ENCODE peak calls at places on chromosome 15, in nine cellular contexts. A is heart left ventricle, O is A549, H is HCT116, X is Peyer's patch, Y is body of pancreas, I is endothelial cell of umbilical vein, G is sigmoid colon, B is stomach. P is an unnamed sample.

GRCh38 chr15:55820043-55820442 is 77.1 kb upstream of the PRTG start:
- DNase-seq in Y (no peak), B (no peak), G (no peak), H (no peak), I (no peak), O (no peak), X (no peak), A (no peak), P (no peak)

GRCh38 chr15:40932146-40932545 is 3.0 kb downstream of the DLL4 start:
- DNase-seq in I (no peak), O (no peak), B (no peak), Y (no peak), G (no peak), X (no peak), H (no peak), A (no peak), P (no peak)

GRCh38 chr15:40392986-40393948 is 10.7 kb downstream of the KNSTRN start:
- DNase-seq in H (no peak), I (no peak), O (no peak), G (no peak), Y (no peak), B (no peak), A (no peak), X (no peak), P (no peak)

GRCh38 chr15:65460948-65461347 is 38.2 kb upstream of the IGDCC4 start:
- DNase-seq in X (no peak), O (no peak), B (no peak), I (no peak), G (no peak), A (no peak), Y (no peak), H (no peak), P (no peak)

GRCh38 chr15:70870066-70870465 is 16.1 kb upstream of the LARP6 start:
- DNase-seq in H (no peak), I (peak), O (no peak), B (no peak), Y (no peak), G (no peak), A (no peak), X (no peak), P (no peak)

GRCh38 chr15:101124731-101125558 is 126.9 kb downstream of the CHSY1 start:
- DNase-seq in G (no peak), I (peak), O (no peak), X (no peak), Y (no peak), H (peak), B (no peak), A (no peak), P (no peak)

GRCh38 chr15:71261934-71262333 is 146.7 kb downstream of the THSD4 start:
- DNase-seq in H (no peak), O (no peak), X (no peak), A (no peak), I (no peak), G (no peak), B (no peak), Y (no peak), P (no peak)

GRCh38 chr15:76169013-76169412 is 109.2 kb downstream of the TMEM266 start:
- DNase-seq in A (no peak), H (no peak), Y (no peak), X (no peak), I (no peak), G (no peak), O (peak), B (no peak), P (no peak)

GRCh38 chr15:59657635-59658125 is 365 bp upstream of the GTF2A2 start:
- DNase-seq in Y (no peak), O (no peak), B (no peak), I (no peak), G (no peak), H (no peak), A (no peak), X (no peak), P (no peak)

GRCh38 chr15:86797135-86797534 is 717.5 kb downstream of the AGBL1 start:
- DNase-seq in B (no peak), O (no peak), A (no peak), H (no peak), I (no peak), G (no peak), Y (no peak), X (no peak), P (no peak)

GRCh38 chr15:59892995-59893394 is 111.1 kb upstream of the FOXB1 start:
- DNase-seq in B (no peak), A (no peak), I (no peak), O (no peak), G (no peak), Y (no peak), X (no peak), H (no peak), P (no peak)

GRCh38 chr15:43440721-43441281 is 52.2 kb downstream of the TP53BP1 start:
- DNase-seq in G (peak), H (peak), A (no peak), X (no peak), Y (peak), B (no peak), O (peak), I (peak), P (peak)

GRCh38 chr15:60614862-60615771 is 136.2 kb upstream of the ICE2 start:
- DNase-seq in X (no peak), I (no peak), H (no peak), Y (peak), A (no peak), G (no peak), B (no peak), O (no peak), P (peak)

GRCh38 chr15:80779658-80780415 is 667 bp downstream of the CEMIP start:
- DNase-seq in I (peak), A (no peak), X (no peak), G (no peak), O (peak), Y (peak), B (no peak), H (no peak), P (peak)

GRCh38 chr15:33098082-33099058 is 96.1 kb downstream of the FMN1 start:
- DNase-seq in Y (no peak), O (no peak), B (no peak), H (no peak), A (no peak), G (no peak), I (peak), X (no peak), P (no peak)

GRCh38 chr15:42392309-42393024 is 33.2 kb downstream of the CAPN3 start:
- DNase-seq in I (no peak), A (no peak), B (peak), X (no peak), O (no peak), G (no peak), H (no peak), Y (no peak), P (no peak)

GRCh38 chr15:64152507-64153387 is 1.2 kb downstream of the SNX22 start:
- DNase-seq in G (no peak), H (no peak), I (no peak), A (no peak), B (no peak), X (peak), O (no peak), Y (peak), P (no peak)

GRCh38 chr15:45378913-45379262 is 544 bp upstream of the GATM start:
- DNase-seq in H (no peak), G (no peak), B (no peak), X (no peak), A (no peak), O (no peak), I (no peak), Y (peak), P (no peak)

GRCh38 chr15:33113666-33114483 is 80.6 kb downstream of the FMN1 start:
- DNase-seq in I (no peak), B (no peak), O (no peak), Y (no peak), A (no peak), G (no peak), X (no peak), H (no peak), P (no peak)

GRCh38 chr15:89128320-89129122 is 40.3 kb downstream of the ABHD2 start:
- DNase-seq in B (no peak), G (no peak), A (no peak), H (no peak), X (no peak), Y (peak), I (no peak), O (no peak), P (no peak)

GRCh38 chr15:101193063-101193712 is 58.7 kb downstream of the CHSY1 start:
- DNase-seq in X (no peak), I (no peak), O (no peak), Y (no peak), H (no peak), A (peak), G (no peak), B (no peak), P (peak)

GRCh38 chr15:97502038-97502437 is 458.5 kb upstream of the ARRDC4 start:
- DNase-seq in Y (no peak), X (no peak), G (no peak), A (no peak), B (no peak), I (peak), O (no peak), H (no peak), P (no peak)

GRCh38 chr15:92733934-92734521 is 78.5 kb upstream of the FAM174B start:
- DNase-seq in I (peak), A (no peak), G (no peak), H (no peak), Y (no peak), B (no peak), O (peak), X (no peak), P (no peak)

GRCh38 chr15:73926191-73927002 is at the start of gene LOXL1:
- DNase-seq in X (no peak), G (peak), O (no peak), A (peak), H (peak), Y (peak), I (peak), B (peak), P (peak)
- TF ChIP-seq POLR2A in X (no peak), G (peak), O (no peak), A (no peak), H (no peak), Y (peak), I (no peak), B (no peak), P (peak)

DNA sequence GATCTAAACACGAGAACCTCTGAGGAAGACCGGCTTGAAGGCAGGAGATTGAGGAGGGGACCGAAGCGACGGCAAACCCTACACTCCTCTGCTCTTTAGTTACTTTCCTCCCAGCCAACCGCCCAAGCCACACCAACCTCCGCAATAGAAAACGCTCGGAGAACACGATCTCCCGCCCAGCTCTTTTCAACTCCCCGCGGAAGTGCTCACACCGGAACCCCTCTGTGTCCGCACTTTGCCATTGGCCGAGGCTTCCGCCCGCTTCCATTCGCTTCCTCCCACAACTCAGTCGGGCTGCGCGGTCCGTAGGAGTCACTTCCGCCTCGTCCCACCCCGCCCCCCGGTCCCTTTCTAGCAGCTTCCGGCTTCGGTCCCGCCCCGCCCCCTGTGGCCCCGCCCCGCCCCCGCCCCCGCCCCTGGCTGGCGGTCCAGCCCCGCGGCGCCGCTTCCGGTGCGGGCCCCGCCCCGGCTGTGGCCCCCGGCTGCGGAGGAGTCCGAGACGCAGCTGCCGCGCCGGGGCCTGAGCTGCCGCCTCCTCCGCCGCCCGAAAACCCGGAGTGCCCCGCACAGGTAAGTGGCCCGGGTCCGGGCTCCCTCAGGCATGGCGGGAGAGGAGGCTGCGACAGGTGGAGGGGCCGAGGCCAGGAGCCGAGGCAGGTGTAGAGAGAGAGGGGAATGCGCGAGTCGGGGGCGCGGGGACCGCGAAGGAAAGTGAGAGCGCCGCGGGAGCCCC is at the start of gene ARID3B:
- DNase-seq in G (peak), H (peak), O (peak), X (peak), B (peak), I (peak), Y (peak), A (peak), P (peak)
- TF ChIP-seq POLR2A in G (peak), H (peak), O (peak), X (peak), B (no peak), I (peak), Y (peak), A (no peak), P (peak)

GRCh38 chr15:74432271-74432967 is 1.3 kb downstream of the SEMA7A start:
- DNase-seq in I (no peak), B (no peak), G (no peak), A (no peak), Y (no peak), O (no peak), H (no peak), X (no peak), P (no peak)

GRCh38 chr15:74431645-74432044 is 2.1 kb downstream of the SEMA7A start:
- DNase-seq in G (no peak), A (no peak), B (no peak), Y (no peak), X (peak), H (no peak), O (no peak), I (no peak), P (no peak)

GRCh38 chr15:74432968-74433591 is 678 bp downstream of the SEMA7A start:
- DNase-seq in H (no peak), X (no peak), O (no peak), Y (no peak), G (no peak), I (no peak), B (no peak), A (no peak), P (no peak)

GRCh38 chr15:74434260-74434915 is 630 bp upstream of the SEMA7A start:
- DNase-seq in X (no peak), B (no peak), A (peak), O (no peak), G (no peak), Y (no peak), I (no peak), H (no peak), P (no peak)

GRCh38 chr15:74433592-74434259 is at the start of gene SEMA7A:
- DNase-seq in X (peak), Y (peak), H (peak), A (peak), I (peak), G (peak), B (peak), O (peak), P (peak)
- TF ChIP-seq POLR2A in X (peak), Y (peak), H (peak), A (no peak), I (peak), G (no peak), B (no peak), O (peak), P (peak)

GRCh38 chr15:85581495-85581894 is 201.1 kb downstream of the AKAP13 start:
- DNase-seq in G (peak), I (no peak), Y (peak), O (no peak), B (peak), A (peak), H (no peak), X (peak), P (no peak)

GRCh38 chr15:85579957-85580694 is 199.7 kb downstream of the AKAP13 start:
- DNase-seq in X (no peak), B (peak), I (no peak), A (no peak), G (peak), Y (peak), O (peak), H (no peak), P (no peak)

GRCh38 chr15:85582076-85582718 is 201.8 kb downstream of the AKAP13 start:
- DNase-seq in Y (peak), X (peak), H (no peak), O (no peak), G (no peak), A (no peak), B (peak), I (peak), P (no peak)

GRCh38 chr15:85580914-85581313 is 200.5 kb downstream of the AKAP13 start:
- DNase-seq in X (peak), Y (peak), B (peak), A (peak), I (no peak), G (no peak), O (peak), H (no peak), P (no peak)

GRCh38 chr15:85579011-85579701 is 198.8 kb downstream of the AKAP13 start:
- DNase-seq in X (no peak), I (peak), G (no peak), Y (peak), O (no peak), B (peak), A (no peak), H (no peak), P (no peak)
- TF ChIP-seq POLR2A in X (peak), I (no peak), G (peak), Y (peak), O (no peak), B (no peak), A (no peak), H (no peak), P (no peak)

GRCh38 chr15:63090502-63091286 is 31.0 kb upstream of the LACTB start:
- DNase-seq in I (no peak), A (no peak), X (no peak), H (no peak), B (no peak), G (no peak), Y (no peak), O (no peak), P (no peak)

GRCh38 chr15:63091679-63092078 is 30.0 kb upstream of the LACTB start:
- DNase-seq in A (no peak), X (no peak), I (no peak), G (no peak), B (no peak), Y (no peak), O (no peak), H (no peak), P (no peak)

GRCh38 chr15:63089260-63090043 is 32.2 kb upstream of the LACTB start:
- DNase-seq in I (peak), X (no peak), A (no peak), O (peak), H (no peak), G (peak), B (no peak), Y (no peak), P (no peak)

GRCh38 chr15:63094495-63094931 is 27.1 kb upstream of the LACTB start:
- DNase-seq in Y (no peak), O (peak), B (no peak), X (no peak), H (no peak), I (no peak), A (no peak), G (no peak), P (no peak)

DNA sequence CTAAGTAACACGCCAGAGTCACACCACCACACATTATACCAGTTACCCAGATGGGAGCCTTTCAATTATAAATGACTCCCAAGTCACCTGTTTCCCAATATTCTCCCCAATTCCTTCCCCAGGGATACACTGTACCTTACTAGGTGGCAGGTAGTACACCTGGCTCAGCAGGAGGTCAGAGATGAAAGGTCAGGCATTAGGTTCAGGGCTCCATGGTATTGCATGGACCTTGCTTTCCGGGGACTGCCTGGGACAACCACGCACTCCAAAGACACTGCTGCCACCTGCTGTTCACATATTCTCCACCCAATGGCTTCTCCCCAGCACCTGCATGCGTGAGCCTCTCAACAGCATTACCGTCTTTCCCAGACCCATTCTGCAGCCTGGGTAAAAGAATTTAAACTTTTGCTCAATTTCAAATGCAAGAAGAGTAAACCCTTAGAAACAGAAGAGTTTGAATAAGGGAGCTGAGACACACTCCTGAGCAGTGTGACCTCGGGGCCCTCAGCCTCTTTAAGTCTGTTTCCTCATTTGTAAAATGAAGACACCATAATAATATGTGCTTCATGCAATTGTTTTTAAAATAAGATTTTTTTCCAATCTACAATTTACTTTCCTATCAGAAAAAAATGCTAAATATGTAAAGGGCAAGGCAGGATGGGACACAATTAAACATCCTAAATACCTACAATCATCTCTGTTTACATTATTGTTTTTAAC is 28.0 kb upstream of the LACTB start:
- DNase-seq in A (peak), B (peak), O (peak), G (peak), I (peak), X (peak), H (peak), Y (peak), P (peak)
- TF ChIP-seq POLR2A in A (no peak), B (no peak), O (no peak), G (no peak), I (no peak), X (no peak), H (no peak), Y (no peak), P (no peak)

DNA sequence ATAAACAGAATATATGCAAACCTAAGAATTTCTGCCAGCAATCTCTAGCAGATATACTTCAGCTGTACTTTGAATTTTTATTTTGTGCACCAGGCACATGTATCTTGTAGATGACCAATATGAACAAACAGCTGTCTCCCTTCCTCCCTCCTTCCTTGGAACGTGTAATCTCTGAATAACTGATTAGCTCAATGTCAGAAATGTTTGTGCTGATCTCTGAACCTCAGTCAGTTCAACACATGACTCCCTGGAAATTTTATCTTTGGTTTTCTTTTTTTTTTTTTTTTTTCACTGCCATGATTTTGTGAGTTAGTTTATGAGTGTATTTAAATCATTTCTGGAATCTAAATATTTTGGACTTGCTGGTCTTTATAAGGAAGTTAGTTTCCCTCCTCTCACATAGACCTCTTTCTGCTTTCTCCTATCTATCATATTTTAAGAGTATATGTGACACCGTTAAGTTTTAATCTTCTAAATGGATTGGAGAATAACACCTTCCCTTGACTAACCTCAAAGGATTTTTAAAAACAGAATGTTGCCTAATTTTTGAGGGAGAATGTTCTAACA is 69.4 kb downstream of the MAP2K5 start:
- DNase-seq in X (no peak), B (no peak), O (no peak), Y (no peak), G (no peak), H (no peak), I (peak), A (no peak), P (no peak)
- TF ChIP-seq POLR2A in X (no peak), B (no peak), O (no peak), Y (no peak), G (no peak), H (no peak), I (no peak), A (no peak), P (no peak)

P was measured in prostate gland.